ENCODE peak calls at places on chromosomes 1 and 21, in four cellular contexts. One of them, this sample, is unnamed.

GRCh38 chr1:27132624-27133023 is 22.3 kb downstream of the SLC9A1 start:
- DNase-seq in spleen: no peak
- DNase-seq in HCT116: no peak
- DNase-seq in psoas muscle: no peak
- DNase-seq in this sample: no peak

GRCh38 chr1:175307160-175307559 is 114.6 kb upstream of the KIAA0040 start:
- DNase-seq in spleen: no peak
- DNase-seq in HCT116: no peak
- DNase-seq in psoas muscle: no peak
- DNase-seq in this sample: no peak

GRCh38 chr1:91736146-91736998 is 149.6 kb downstream of the TGFBR3 start:
- DNase-seq in spleen: no peak
- DNase-seq in HCT116: no peak
- DNase-seq in psoas muscle: no peak
- DNase-seq in this sample: peak

GRCh38 chr1:58460469-58460868 is 86.1 kb downstream of the OMA1 start:
- DNase-seq in spleen: no peak
- DNase-seq in HCT116: no peak
- DNase-seq in psoas muscle: no peak
- DNase-seq in this sample: peak

GRCh38 chr1:209220048-209220524 is 363.4 kb upstream of the CAMK1G start:
- DNase-seq in spleen: no peak
- DNase-seq in HCT116: no peak
- DNase-seq in psoas muscle: no peak
- DNase-seq in this sample: no peak

GRCh38 chr1:28437924-28438699 is 67.7 kb upstream of the RCC1 start:
- DNase-seq in spleen: peak
- DNase-seq in HCT116: peak
- DNase-seq in psoas muscle: peak
- DNase-seq in this sample: peak

GRCh38 chr1:184555665-184556641 is 169.1 kb downstream of the C1orf21 start:
- DNase-seq in spleen: no peak
- DNase-seq in HCT116: no peak
- DNase-seq in psoas muscle: no peak
- DNase-seq in this sample: no peak

GRCh38 chr21:44613386-44614155 is 1.7 kb downstream of the KRTAP10-8 start:
- DNase-seq in spleen: no peak
- DNase-seq in HCT116: no peak
- DNase-seq in psoas muscle: no peak
- DNase-seq in this sample: no peak

GRCh38 chr1:153800516-153800915 is 25.3 kb downstream of the SLC27A3 start:
- DNase-seq in spleen: no peak
- DNase-seq in HCT116: no peak
- DNase-seq in psoas muscle: peak
- DNase-seq in this sample: no peak

GRCh38 chr1:78490861-78491310 is at the start of gene PTGFR:
- DNase-seq in spleen: no peak
- DNase-seq in HCT116: no peak
- DNase-seq in psoas muscle: peak
- DNase-seq in this sample: peak

GRCh38 chr1:160191756-160192155 is 1.4 kb downstream of the CASQ1 start:
- DNase-seq in spleen: no peak
- DNase-seq in HCT116: no peak
- DNase-seq in psoas muscle: no peak
- DNase-seq in this sample: no peak

GRCh38 chr1:231460614-231461013 is 38.5 kb upstream of the EGLN1 start:
- DNase-seq in spleen: no peak
- DNase-seq in HCT116: no peak
- DNase-seq in psoas muscle: no peak
- DNase-seq in this sample: peak

GRCh38 chr1:25755475-25756125 is 44.4 kb upstream of the SELENON start:
- DNase-seq in spleen: no peak
- DNase-seq in HCT116: no peak
- DNase-seq in psoas muscle: no peak
- DNase-seq in this sample: no peak

GRCh38 chr1:107682467-107682866 is 282.5 kb downstream of the VAV3 start:
- DNase-seq in spleen: no peak
- DNase-seq in HCT116: no peak
- DNase-seq in psoas muscle: no peak
- DNase-seq in this sample: no peak

GRCh38 chr21:34129971-34130597 is 56.7 kb downstream of the MRPS6 start:
- DNase-seq in spleen: no peak
- DNase-seq in HCT116: no peak
- DNase-seq in psoas muscle: no peak
- DNase-seq in this sample: peak

GRCh38 chr1:200934676-200935245 is 40.1 kb downstream of the INAVA start:
- DNase-seq in spleen: peak
- DNase-seq in HCT116: no peak
- DNase-seq in psoas muscle: no peak
- DNase-seq in this sample: no peak

GRCh38 chr1:244231193-244231571 is 180.1 kb downstream of the ZBTB18 start:
- DNase-seq in spleen: no peak
- DNase-seq in HCT116: no peak
- DNase-seq in psoas muscle: peak
- DNase-seq in this sample: peak

GRCh38 chr1:224047538-224047937 is 66.4 kb upstream of the FBXO28 start:
- DNase-seq in spleen: no peak
- DNase-seq in HCT116: no peak
- DNase-seq in psoas muscle: no peak
- DNase-seq in this sample: peak

GRCh38 chr1:89125571-89126233 is at the start of gene GBP2:
- DNase-seq in spleen: peak
- DNase-seq in HCT116: no peak
- DNase-seq in psoas muscle: no peak
- DNase-seq in this sample: peak

GRCh38 chr21:42424848-42425602 is 21.3 kb downstream of the UBASH3A start:
- DNase-seq in spleen: peak
- DNase-seq in HCT116: no peak
- DNase-seq in psoas muscle: no peak
- DNase-seq in this sample: no peak

GRCh38 chr1:6028042-6028895 is 17.4 kb upstream of the KCNAB2 start:
- DNase-seq in spleen: peak
- DNase-seq in HCT116: no peak
- DNase-seq in psoas muscle: no peak
- DNase-seq in this sample: peak

GRCh38 chr1:47659141-47659540 is 221.3 kb downstream of the FOXD2 start:
- DNase-seq in spleen: peak
- DNase-seq in HCT116: no peak
- DNase-seq in psoas muscle: no peak
- DNase-seq in this sample: no peak

GRCh38 chr1:101238681-101239094 is 1.9 kb downstream of the S1PR1 start:
- DNase-seq in spleen: peak
- DNase-seq in HCT116: peak
- DNase-seq in psoas muscle: peak
- DNase-seq in this sample: peak

GRCh38 chr1:172497230-172497629 is 35.7 kb upstream of the SUCO start:
- DNase-seq in spleen: no peak
- DNase-seq in HCT116: no peak
- DNase-seq in psoas muscle: no peak
- DNase-seq in this sample: no peak

GRCh38 chr1:186574951-186575747 is 105.1 kb downstream of the PTGS2 start:
- DNase-seq in spleen: no peak
- DNase-seq in HCT116: no peak
- DNase-seq in psoas muscle: no peak
- DNase-seq in this sample: peak

GRCh38 chr1:46530791-46531409 is 20.5 kb downstream of the KNCN start:
- DNase-seq in spleen: no peak
- DNase-seq in HCT116: no peak
- DNase-seq in psoas muscle: no peak
- DNase-seq in this sample: no peak

GRCh38 chr1:230632273-230632873 is 9.9 kb upstream of the COG2 start:
- DNase-seq in spleen: no peak
- DNase-seq in HCT116: peak
- DNase-seq in psoas muscle: no peak
- DNase-seq in this sample: peak

GRCh38 chr1:201553496-201554166 is 14.7 kb downstream of the NAV1 start:
- DNase-seq in spleen: no peak
- DNase-seq in HCT116: no peak
- DNase-seq in psoas muscle: no peak
- DNase-seq in this sample: no peak

GRCh38 chr1:5725406-5725805 is 266.8 kb downstream of the NPHP4 start:
- DNase-seq in spleen: peak
- DNase-seq in HCT116: no peak
- DNase-seq in psoas muscle: no peak
- DNase-seq in this sample: no peak

GRCh38 chr1:196372896-196373536 is 235.2 kb downstream of the KCNT2 start:
- DNase-seq in spleen: no peak
- DNase-seq in HCT116: peak
- DNase-seq in psoas muscle: no peak
- DNase-seq in this sample: peak

GRCh38 chr1:74697832-74698231 is 24.2 kb upstream of the ERICH3 start:
- DNase-seq in spleen: no peak
- DNase-seq in HCT116: no peak
- DNase-seq in psoas muscle: no peak
- DNase-seq in this sample: no peak

GRCh38 chr21:45927032-45927431 is 54.5 kb upstream of the COL6A1 start:
- DNase-seq in spleen: no peak
- DNase-seq in HCT116: no peak
- DNase-seq in psoas muscle: no peak
- DNase-seq in this sample: no peak

GRCh38 chr21:45929477-45929876 is 52.1 kb upstream of the COL6A1 start:
- DNase-seq in spleen: no peak
- DNase-seq in HCT116: no peak
- DNase-seq in psoas muscle: no peak
- DNase-seq in this sample: no peak

GRCh38 chr21:45923146-45923545 is 58.4 kb upstream of the COL6A1 start:
- DNase-seq in spleen: peak
- DNase-seq in HCT116: peak
- DNase-seq in psoas muscle: peak
- DNase-seq in this sample: peak

GRCh38 chr21:45927851-45928850 is 53.4 kb upstream of the COL6A1 start:
- DNase-seq in spleen: peak
- DNase-seq in HCT116: no peak
- DNase-seq in psoas muscle: no peak
- DNase-seq in this sample: no peak

GRCh38 chr21:45926281-45926680 is 55.3 kb upstream of the COL6A1 start:
- DNase-seq in spleen: no peak
- DNase-seq in HCT116: no peak
- DNase-seq in psoas muscle: no peak
- DNase-seq in this sample: peak
- TF ChIP-seq CTCF in spleen: no peak
- TF ChIP-seq CTCF in HCT116: peak
- TF ChIP-seq CTCF in psoas muscle: no peak
- TF ChIP-seq CTCF in this sample: peak

GRCh38 chr1:44035726-44036408 is 4.6 kb upstream of the SLC6A9 start:
- DNase-seq in spleen: no peak
- DNase-seq in HCT116: no peak
- DNase-seq in psoas muscle: peak
- DNase-seq in this sample: peak
- TF ChIP-seq CTCF in spleen: no peak
- TF ChIP-seq CTCF in HCT116: no peak
- TF ChIP-seq CTCF in psoas muscle: no peak
- TF ChIP-seq CTCF in this sample: peak

GRCh38 chr21:39599191-39599966 is 13.4 kb upstream of the B3GALT5 start:
- DNase-seq in spleen: no peak
- DNase-seq in HCT116: no peak
- DNase-seq in psoas muscle: no peak
- DNase-seq in this sample: no peak

GRCh38 chr21:39604951-39605350 is 7.8 kb upstream of the B3GALT5 start:
- DNase-seq in spleen: no peak
- DNase-seq in HCT116: no peak
- DNase-seq in psoas muscle: no peak
- DNase-seq in this sample: no peak

GRCh38 chr21:39602076-39602689 is 10.6 kb upstream of the B3GALT5 start:
- DNase-seq in spleen: no peak
- DNase-seq in HCT116: no peak
- DNase-seq in psoas muscle: no peak
- DNase-seq in this sample: no peak

GRCh38 chr21:39601194-39601940 is 11.4 kb upstream of the B3GALT5 start:
- DNase-seq in spleen: no peak
- DNase-seq in HCT116: no peak
- DNase-seq in psoas muscle: no peak
- DNase-seq in this sample: no peak

DNA sequence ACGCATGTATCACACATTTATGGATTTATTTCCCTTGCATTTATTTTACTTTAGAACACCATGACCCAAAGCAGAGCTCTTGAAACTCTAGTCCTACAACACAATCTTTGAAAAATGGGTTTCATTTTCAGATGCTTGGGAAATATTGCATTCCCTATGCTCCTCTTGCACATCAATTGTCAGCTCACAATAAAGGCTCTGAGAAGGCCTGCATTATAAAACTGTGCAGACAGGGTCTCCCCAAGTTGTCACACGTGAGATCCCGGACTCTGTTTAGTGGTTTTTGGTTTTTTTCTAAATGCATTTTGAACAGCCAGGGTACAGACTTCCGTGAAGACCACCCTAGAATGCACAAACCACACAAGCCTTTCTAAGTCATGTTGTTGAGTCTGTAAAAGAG is 9.9 kb upstream of the B3GALT5 start:
- DNase-seq in spleen: no peak
- DNase-seq in HCT116: no peak
- DNase-seq in psoas muscle: no peak
- DNase-seq in this sample: no peak
- TF ChIP-seq CTCF in spleen: no peak
- TF ChIP-seq CTCF in HCT116: no peak
- TF ChIP-seq CTCF in psoas muscle: no peak
- TF ChIP-seq CTCF in this sample: no peak

DNA sequence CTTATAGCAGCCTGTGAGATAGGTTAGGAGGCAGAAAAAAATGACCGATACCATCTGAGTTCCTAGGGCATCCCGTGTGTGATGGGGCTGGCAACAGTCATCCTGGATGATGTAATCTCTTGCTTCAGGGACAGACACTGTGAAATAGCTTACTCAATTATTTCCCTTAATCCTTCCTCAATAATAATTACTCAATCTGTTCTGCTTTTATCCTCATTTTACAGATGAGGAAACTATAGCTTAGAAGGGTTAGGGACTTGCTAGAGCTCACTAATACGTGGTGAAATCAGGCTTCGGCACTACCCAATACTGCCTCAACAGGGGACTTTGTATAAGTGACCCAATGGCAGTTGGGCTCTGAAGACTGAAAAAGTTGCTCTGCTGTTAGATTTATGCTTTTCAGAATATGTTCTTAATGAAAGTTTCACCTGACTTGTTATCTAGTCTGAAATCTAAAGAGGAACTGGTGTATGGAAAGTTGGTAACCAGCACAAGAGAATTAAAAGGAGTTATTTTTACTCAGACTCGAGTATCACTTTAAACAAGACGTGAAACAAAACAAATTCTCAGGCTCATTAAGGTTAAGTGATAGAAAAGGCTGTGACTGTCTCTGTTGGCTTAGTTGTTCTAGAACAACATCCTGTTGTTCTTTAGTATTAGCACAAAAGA is 14.4 kb downstream of the CD55 start:
- DNase-seq in spleen: no peak
- DNase-seq in HCT116: no peak
- DNase-seq in psoas muscle: no peak
- DNase-seq in this sample: peak
- TF ChIP-seq CTCF in spleen: peak
- TF ChIP-seq CTCF in HCT116: no peak
- TF ChIP-seq CTCF in psoas muscle: no peak
- TF ChIP-seq CTCF in this sample: no peak

GRCh38 chr1:204072951-204073836 is at the start of gene SOX13:
- DNase-seq in spleen: peak
- DNase-seq in HCT116: peak
- DNase-seq in psoas muscle: peak
- DNase-seq in this sample: peak
- TF ChIP-seq CTCF in spleen: no peak
- TF ChIP-seq CTCF in HCT116: peak
- TF ChIP-seq CTCF in psoas muscle: no peak
- TF ChIP-seq CTCF in this sample: peak

GRCh38 chr21:23853796-23854379 is 1753.4 kb downstream of the MRPL39 start:
- DNase-seq in spleen: no peak
- DNase-seq in HCT116: no peak
- DNase-seq in psoas muscle: no peak
- DNase-seq in this sample: peak
- TF ChIP-seq CTCF in spleen: peak
- TF ChIP-seq CTCF in HCT116: no peak
- TF ChIP-seq CTCF in psoas muscle: peak
- TF ChIP-seq CTCF in this sample: peak

This sample was measured in fibroblast of mammary gland.